ENCODE peak calls at places on chromosomes 16 and 17, in four cellular contexts. One of them, this sample, is unnamed. For H3K9me3 and H3K4me1, the result is how much of the 10 kb centered on the place peaks cover.

GRCh38 chr17:49013311-49014205 is 16.4 kb downstream of the IGF2BP1 start:
- DNase-seq in PC-3: no peak
- DNase-seq in HAP-1: no peak
- DNase-seq in mucosa of descending colon: no peak
- DNase-seq in this sample: no peak

GRCh38 chr16:2415085-2415484 is 14.2 kb upstream of the CCNF start:
- DNase-seq in HAP-1: no peak
- DNase-seq in PC-3: no peak
- DNase-seq in mucosa of descending colon: no peak
- DNase-seq in this sample: no peak

GRCh38 chr16:80277182-80277581 is 263.6 kb upstream of the DYNLRB2 start:
- DNase-seq in mucosa of descending colon: no peak
- DNase-seq in PC-3: no peak
- DNase-seq in HAP-1: no peak
- DNase-seq in this sample: no peak

GRCh38 chr16:85235988-85236831 is 123.9 kb upstream of the CIBAR2 start:
- DNase-seq in HAP-1: no peak
- DNase-seq in PC-3: no peak
- DNase-seq in mucosa of descending colon: no peak
- DNase-seq in this sample: no peak

GRCh38 chr17:40596261-40596919 is 31.1 kb upstream of the CCR7 start:
- DNase-seq in HAP-1: no peak
- DNase-seq in mucosa of descending colon: no peak
- DNase-seq in PC-3: no peak
- DNase-seq in this sample: no peak

GRCh38 chr17:18176152-18176551 is 7.5 kb upstream of the ALKBH5 start:
- DNase-seq in HAP-1: no peak
- DNase-seq in PC-3: no peak
- DNase-seq in mucosa of descending colon: no peak
- DNase-seq in this sample: no peak

GRCh38 chr16:6605490-6605889 is 727.2 kb upstream of the RBFOX1 start:
- DNase-seq in HAP-1: no peak
- DNase-seq in mucosa of descending colon: no peak
- DNase-seq in PC-3: no peak
- DNase-seq in this sample: no peak

GRCh38 chr17:13437966-13438779 is 163.6 kb downstream of the HS3ST3A1 start:
- DNase-seq in mucosa of descending colon: no peak
- DNase-seq in HAP-1: no peak
- DNase-seq in PC-3: peak
- DNase-seq in this sample: no peak

GRCh38 chr17:37273419-37274051 is 102.2 kb upstream of the C17orf78 start:
- DNase-seq in mucosa of descending colon: no peak
- DNase-seq in HAP-1: peak
- DNase-seq in PC-3: no peak
- DNase-seq in this sample: no peak

GRCh38 chr17:77325826-77326581 is 185.2 kb downstream of the SEC14L1 start:
- DNase-seq in HAP-1: no peak
- DNase-seq in mucosa of descending colon: peak
- DNase-seq in PC-3: no peak
- DNase-seq in this sample: no peak

GRCh38 chr16:9225527-9226316 is 134.3 kb downstream of the HAPSTR1 start:
- DNase-seq in HAP-1: no peak
- DNase-seq in mucosa of descending colon: no peak
- DNase-seq in PC-3: peak
- DNase-seq in this sample: no peak

GRCh38 chr17:55706808-55707773 is 15.6 kb downstream of the TMEM100 start:
- DNase-seq in mucosa of descending colon: no peak
- DNase-seq in HAP-1: no peak
- DNase-seq in PC-3: no peak
- DNase-seq in this sample: no peak

GRCh38 chr17:45227101-45227591 is 5.5 kb downstream of the FMNL1 start:
- DNase-seq in PC-3: no peak
- DNase-seq in HAP-1: no peak
- DNase-seq in mucosa of descending colon: peak
- DNase-seq in this sample: no peak

GRCh38 chr16:89561195-89562026 is 929 bp downstream of the RPL13 start:
- DNase-seq in mucosa of descending colon: no peak
- DNase-seq in PC-3: no peak
- DNase-seq in HAP-1: no peak
- DNase-seq in this sample: no peak

GRCh38 chr16:12142157-12142556 is 165.6 kb downstream of the SNX29 start:
- DNase-seq in HAP-1: no peak
- DNase-seq in mucosa of descending colon: no peak
- DNase-seq in PC-3: no peak
- DNase-seq in this sample: no peak

GRCh38 chr16:1871974-1872635 is at the start of gene MEIOB:
- DNase-seq in PC-3: no peak
- DNase-seq in mucosa of descending colon: no peak
- DNase-seq in HAP-1: no peak
- DNase-seq in this sample: peak

GRCh38 chr16:88781140-88782077 is 3.6 kb downstream of the PIEZO1 start:
- DNase-seq in PC-3: peak
- DNase-seq in mucosa of descending colon: peak
- DNase-seq in HAP-1: no peak
- DNase-seq in this sample: peak

GRCh38 chr17:81189670-81190530 is 23.9 kb upstream of the AATK start:
- DNase-seq in PC-3: no peak
- DNase-seq in HAP-1: no peak
- DNase-seq in mucosa of descending colon: no peak
- DNase-seq in this sample: no peak

GRCh38 chr16:19755268-19755667 is 37.2 kb downstream of the IQCK start:
- DNase-seq in mucosa of descending colon: no peak
- DNase-seq in HAP-1: no peak
- DNase-seq in PC-3: no peak
- DNase-seq in this sample: no peak

GRCh38 chr16:85928411-85928820 is 29.5 kb downstream of the IRF8 start:
- DNase-seq in HAP-1: no peak
- DNase-seq in mucosa of descending colon: peak
- DNase-seq in PC-3: no peak
- DNase-seq in this sample: no peak

GRCh38 chr16:86946396-86946795 is 368.0 kb downstream of the FOXL1 start:
- DNase-seq in PC-3: peak
- DNase-seq in HAP-1: no peak
- DNase-seq in mucosa of descending colon: no peak
- DNase-seq in this sample: no peak

GRCh38 chr17:17080181-17080631 is 37.9 kb downstream of the MPRIP start:
- DNase-seq in PC-3: no peak
- DNase-seq in mucosa of descending colon: no peak
- DNase-seq in HAP-1: no peak
- DNase-seq in this sample: no peak

GRCh38 chr17:64134216-64134970 is 4.4 kb upstream of the ERN1 start:
- DNase-seq in mucosa of descending colon: no peak
- DNase-seq in HAP-1: no peak
- DNase-seq in PC-3: no peak
- DNase-seq in this sample: no peak
- H3K9me3 ChIP-seq in mucosa of descending colon: under half
- H3K9me3 ChIP-seq in HAP-1: under half
- H3K9me3 ChIP-seq in PC-3: under half
- H3K9me3 ChIP-seq in this sample: under half

DNA sequence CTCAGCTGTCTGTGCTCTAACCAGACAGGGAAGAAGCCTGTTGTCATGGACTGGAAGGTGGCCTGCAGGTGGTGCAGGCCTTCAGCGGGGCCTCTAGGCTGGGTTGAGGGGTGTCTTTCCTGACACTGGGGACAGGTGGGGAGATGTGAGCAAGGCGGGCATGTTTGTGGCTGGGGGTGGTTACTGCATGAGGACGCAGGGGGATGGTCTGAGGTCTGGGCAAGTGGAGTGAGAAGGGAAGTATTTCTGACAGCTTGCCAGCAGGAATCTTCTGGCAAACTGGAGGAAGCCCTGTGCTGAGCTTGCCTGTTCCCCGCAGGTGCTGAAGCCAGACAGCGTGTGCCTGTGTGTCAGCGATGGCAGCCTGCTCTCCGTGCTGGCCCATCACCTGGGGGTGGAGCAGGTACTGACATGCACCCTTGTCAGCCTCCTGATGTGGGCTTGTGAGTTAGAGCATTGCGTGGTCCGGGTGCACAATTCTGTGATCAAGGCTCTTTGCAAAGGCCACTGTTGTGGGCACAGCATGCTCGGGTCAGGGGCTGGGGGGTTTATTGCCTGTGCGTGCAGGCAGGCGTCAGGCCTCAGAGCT is 36.2 kb downstream of the PRMT7 start:
- DNase-seq in HAP-1: no peak
- DNase-seq in mucosa of descending colon: no peak
- DNase-seq in PC-3: no peak
- DNase-seq in this sample: no peak
- H3K4me1 ChIP-seq in HAP-1: under half
- H3K4me1 ChIP-seq in mucosa of descending colon: under half
- H3K4me1 ChIP-seq in PC-3: under half
- H3K4me1 ChIP-seq in this sample: under half

GRCh38 chr17:47735139-47735464 is 2.1 kb downstream of the TBX21 start:
- DNase-seq in HAP-1: no peak
- DNase-seq in mucosa of descending colon: no peak
- DNase-seq in PC-3: no peak
- DNase-seq in this sample: no peak

GRCh38 chr17:47732399-47733046 is 513 bp upstream of the TBX21 start:
- DNase-seq in PC-3: no peak
- DNase-seq in HAP-1: no peak
- DNase-seq in mucosa of descending colon: no peak
- DNase-seq in this sample: no peak

GRCh38 chr17:47733414-47734288 is 615 bp downstream of the TBX21 start:
- DNase-seq in mucosa of descending colon: no peak
- DNase-seq in PC-3: no peak
- DNase-seq in HAP-1: no peak
- DNase-seq in this sample: no peak

GRCh38 chr17:47731396-47731795 is 1.6 kb upstream of the TBX21 start:
- DNase-seq in PC-3: no peak
- DNase-seq in HAP-1: no peak
- DNase-seq in mucosa of descending colon: no peak
- DNase-seq in this sample: no peak

GRCh38 chr17:47733047-47733413 is at the start of gene TBX21:
- DNase-seq in PC-3: no peak
- DNase-seq in mucosa of descending colon: peak
- DNase-seq in HAP-1: peak
- DNase-seq in this sample: peak
- H3K4me3 ChIP-seq in PC-3: no peak
- H3K4me3 ChIP-seq in mucosa of descending colon: peak
- H3K4me3 ChIP-seq in HAP-1: peak
- H3K4me3 ChIP-seq in this sample: peak

GRCh38 chr16:35562471-35562870 is 2103.1 kb downstream of the TP53TG3F start:
- DNase-seq in PC-3: no peak
- DNase-seq in mucosa of descending colon: no peak
- DNase-seq in HAP-1: no peak
- DNase-seq in this sample: no peak

GRCh38 chr16:35557731-35558130 is 2098.3 kb downstream of the TP53TG3F start:
- DNase-seq in HAP-1: no peak
- DNase-seq in PC-3: no peak
- DNase-seq in mucosa of descending colon: no peak
- DNase-seq in this sample: no peak

GRCh38 chr16:35560637-35560984 is 2101.2 kb downstream of the TP53TG3F start:
- DNase-seq in PC-3: no peak
- DNase-seq in HAP-1: no peak
- DNase-seq in mucosa of descending colon: no peak
- DNase-seq in this sample: no peak

GRCh38 chr16:35561346-35561745 is 2101.9 kb downstream of the TP53TG3F start:
- DNase-seq in PC-3: no peak
- DNase-seq in HAP-1: no peak
- DNase-seq in mucosa of descending colon: no peak
- DNase-seq in this sample: no peak

DNA sequence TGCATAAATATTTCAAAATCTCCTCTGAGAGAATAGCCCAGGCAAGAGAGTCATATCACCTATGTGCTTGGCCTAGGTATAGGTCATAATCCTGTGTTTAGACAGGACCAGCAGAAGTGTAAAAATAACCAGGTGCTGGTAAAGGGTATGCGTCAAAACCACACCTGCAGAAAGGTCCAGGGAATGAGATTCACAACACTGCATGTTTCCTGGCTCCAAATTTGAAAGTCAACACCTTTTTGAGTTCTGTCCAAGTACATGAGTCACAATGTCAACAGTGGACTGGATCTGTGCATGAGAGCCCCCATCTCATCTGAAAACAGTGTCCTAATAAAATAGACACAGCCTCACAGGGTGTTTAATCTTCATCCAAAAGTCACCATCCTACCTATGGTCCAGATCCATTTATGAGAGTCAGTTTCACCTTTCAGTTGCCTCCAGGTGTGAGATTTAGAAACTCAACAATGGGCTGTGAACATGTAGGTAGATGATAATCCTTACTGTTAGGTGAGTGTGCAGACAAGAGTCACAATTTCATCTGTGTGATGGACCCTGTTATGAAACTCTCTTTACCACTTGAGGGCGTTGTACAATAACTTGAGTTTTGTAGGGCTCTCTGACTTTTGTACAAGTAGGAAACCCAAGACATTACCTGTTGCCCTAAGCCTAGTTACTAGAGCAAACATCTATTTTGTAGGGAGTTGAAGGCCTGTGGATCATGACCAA is 2100.7 kb downstream of the TP53TG3F start:
- DNase-seq in PC-3: peak
- DNase-seq in HAP-1: no peak
- DNase-seq in mucosa of descending colon: no peak
- DNase-seq in this sample: no peak
- H3K9me3 ChIP-seq in PC-3: under half
- H3K9me3 ChIP-seq in HAP-1: under half
- H3K9me3 ChIP-seq in mucosa of descending colon: half or more
- H3K9me3 ChIP-seq in this sample: under half

GRCh38 chr16:54159490-54160080 is 127.0 kb downstream of the IRX3 start:
- DNase-seq in PC-3: no peak
- DNase-seq in HAP-1: no peak
- DNase-seq in mucosa of descending colon: no peak
- DNase-seq in this sample: no peak

GRCh38 chr16:54160252-54160860 is 126.2 kb downstream of the IRX3 start:
- DNase-seq in HAP-1: no peak
- DNase-seq in mucosa of descending colon: no peak
- DNase-seq in PC-3: no peak
- DNase-seq in this sample: no peak

GRCh38 chr16:54158986-54159385 is 127.6 kb downstream of the IRX3 start:
- DNase-seq in HAP-1: no peak
- DNase-seq in mucosa of descending colon: no peak
- DNase-seq in PC-3: no peak
- DNase-seq in this sample: no peak

GRCh38 chr16:54163197-54163843 is 123.3 kb downstream of the IRX3 start:
- DNase-seq in mucosa of descending colon: no peak
- DNase-seq in PC-3: no peak
- DNase-seq in HAP-1: no peak
- DNase-seq in this sample: no peak

GRCh38 chr16:54160939-54161897 is 125.4 kb downstream of the IRX3 start:
- DNase-seq in HAP-1: no peak
- DNase-seq in mucosa of descending colon: no peak
- DNase-seq in PC-3: no peak
- DNase-seq in this sample: no peak
- H3K4me1 ChIP-seq in HAP-1: under half
- H3K4me1 ChIP-seq in mucosa of descending colon: under half
- H3K4me1 ChIP-seq in PC-3: under half
- H3K4me1 ChIP-seq in this sample: under half

GRCh38 chr16:77434022-77434364 is 841 bp downstream of the ADAMTS18 start:
- DNase-seq in mucosa of descending colon: no peak
- DNase-seq in HAP-1: no peak
- DNase-seq in PC-3: no peak
- DNase-seq in this sample: no peak
- H3K4me3 ChIP-seq in mucosa of descending colon: no peak
- H3K4me3 ChIP-seq in HAP-1: no peak
- H3K4me3 ChIP-seq in PC-3: no peak
- H3K4me3 ChIP-seq in this sample: no peak

This sample was measured in naive thymus-derived CD4-positive, alpha-beta T cell.